ENCODE peak calls at places on chromosomes 2 and 18, in ten cellular contexts. One of them, this sample, is unnamed.

GRCh38 chr2:178291703-178292102 is 97.4 kb downstream of the OSBPL6 start:
- DNase-seq in HEK293T: no peak
- DNase-seq in H9: no peak
- DNase-seq in astrocyte of the hippocampus: no peak
- DNase-seq in cortex of kidney: no peak
- DNase-seq in uterus: no peak
- DNase-seq in H7: no peak
- DNase-seq in stimulated activated naive B cell treated with anti-CD40 and anti-IgM and Interleukin-4, amounts not matched to agents 10 μg/mL and 1 μg/mL and 100 μg/mL, for 72 hours: no peak
- DNase-seq in retina: no peak
- DNase-seq in AG04450: no peak
- DNase-seq in this sample: no peak

GRCh38 chr2:135037831-135038230 is 9.4 kb downstream of the MAP3K19 start:
- DNase-seq in HEK293T: no peak
- DNase-seq in cortex of kidney: no peak
- DNase-seq in H7: no peak
- DNase-seq in AG04450: no peak
- DNase-seq in astrocyte of the hippocampus: peak
- DNase-seq in stimulated activated naive B cell treated with anti-CD40 and anti-IgM and Interleukin-4, amounts not matched to agents 10 μg/mL and 1 μg/mL and 100 μg/mL, for 72 hours: no peak
- DNase-seq in uterus: no peak
- DNase-seq in H9: no peak
- DNase-seq in retina: no peak
- DNase-seq in this sample: no peak

GRCh38 chr2:8644605-8645175 is 37.2 kb upstream of the ID2 start:
- DNase-seq in H7: peak
- DNase-seq in stimulated activated naive B cell treated with anti-CD40 and anti-IgM and Interleukin-4, amounts not matched to agents 10 μg/mL and 1 μg/mL and 100 μg/mL, for 72 hours: no peak
- DNase-seq in uterus: no peak
- DNase-seq in AG04450: no peak
- DNase-seq in astrocyte of the hippocampus: no peak
- DNase-seq in HEK293T: no peak
- DNase-seq in cortex of kidney: no peak
- DNase-seq in H9: peak
- DNase-seq in retina: no peak
- DNase-seq in this sample: no peak

GRCh38 chr2:5915926-5916325 is 223.7 kb downstream of the SOX11 start:
- DNase-seq in cortex of kidney: no peak
- DNase-seq in AG04450: peak
- DNase-seq in H9: peak
- DNase-seq in astrocyte of the hippocampus: peak
- DNase-seq in retina: peak
- DNase-seq in stimulated activated naive B cell treated with anti-CD40 and anti-IgM and Interleukin-4, amounts not matched to agents 10 μg/mL and 1 μg/mL and 100 μg/mL, for 72 hours: no peak
- DNase-seq in HEK293T: peak
- DNase-seq in uterus: no peak
- DNase-seq in H7: peak
- DNase-seq in this sample: no peak

GRCh38 chr2:198371902-198372611 is 567.7 kb downstream of the PLCL1 start:
- DNase-seq in astrocyte of the hippocampus: no peak
- DNase-seq in cortex of kidney: no peak
- DNase-seq in HEK293T: no peak
- DNase-seq in uterus: no peak
- DNase-seq in retina: no peak
- DNase-seq in H7: no peak
- DNase-seq in stimulated activated naive B cell treated with anti-CD40 and anti-IgM and Interleukin-4, amounts not matched to agents 10 μg/mL and 1 μg/mL and 100 μg/mL, for 72 hours: no peak
- DNase-seq in H9: no peak
- DNase-seq in AG04450: no peak
- DNase-seq in this sample: no peak

GRCh38 chr18:73153271-73153670 is 285.5 kb upstream of the NETO1 start:
- DNase-seq in H9: no peak
- DNase-seq in cortex of kidney: no peak
- DNase-seq in astrocyte of the hippocampus: peak
- DNase-seq in uterus: no peak
- DNase-seq in H7: no peak
- DNase-seq in AG04450: no peak
- DNase-seq in stimulated activated naive B cell treated with anti-CD40 and anti-IgM and Interleukin-4, amounts not matched to agents 10 μg/mL and 1 μg/mL and 100 μg/mL, for 72 hours: no peak
- DNase-seq in HEK293T: no peak
- DNase-seq in retina: no peak
- DNase-seq in this sample: no peak

GRCh38 chr2:225040862-225041209 is 1.4 kb downstream of the DOCK10 start:
- DNase-seq in astrocyte of the hippocampus: peak
- DNase-seq in AG04450: no peak
- DNase-seq in HEK293T: no peak
- DNase-seq in retina: no peak
- DNase-seq in uterus: no peak
- DNase-seq in cortex of kidney: no peak
- DNase-seq in stimulated activated naive B cell treated with anti-CD40 and anti-IgM and Interleukin-4, amounts not matched to agents 10 μg/mL and 1 μg/mL and 100 μg/mL, for 72 hours: peak
- DNase-seq in H7: no peak
- DNase-seq in H9: no peak
- DNase-seq in this sample: no peak

GRCh38 chr2:147110962-147111361 is 733.9 kb upstream of the ACVR2A start:
- DNase-seq in uterus: no peak
- DNase-seq in H9: no peak
- DNase-seq in HEK293T: no peak
- DNase-seq in astrocyte of the hippocampus: no peak
- DNase-seq in retina: no peak
- DNase-seq in stimulated activated naive B cell treated with anti-CD40 and anti-IgM and Interleukin-4, amounts not matched to agents 10 μg/mL and 1 μg/mL and 100 μg/mL, for 72 hours: no peak
- DNase-seq in AG04450: no peak
- DNase-seq in H7: no peak
- DNase-seq in cortex of kidney: no peak
- DNase-seq in this sample: no peak

GRCh38 chr18:7096838-7097237 is 20.8 kb downstream of the LAMA1 start:
- DNase-seq in astrocyte of the hippocampus: peak
- DNase-seq in HEK293T: no peak
- DNase-seq in retina: no peak
- DNase-seq in uterus: no peak
- DNase-seq in AG04450: no peak
- DNase-seq in stimulated activated naive B cell treated with anti-CD40 and anti-IgM and Interleukin-4, amounts not matched to agents 10 μg/mL and 1 μg/mL and 100 μg/mL, for 72 hours: no peak
- DNase-seq in H9: no peak
- DNase-seq in H7: no peak
- DNase-seq in cortex of kidney: no peak
- DNase-seq in this sample: no peak

GRCh38 chr18:23229472-23229871 is 94.2 kb downstream of the CABLES1 start:
- DNase-seq in stimulated activated naive B cell treated with anti-CD40 and anti-IgM and Interleukin-4, amounts not matched to agents 10 μg/mL and 1 μg/mL and 100 μg/mL, for 72 hours: no peak
- DNase-seq in H7: no peak
- DNase-seq in cortex of kidney: no peak
- DNase-seq in retina: no peak
- DNase-seq in AG04450: no peak
- DNase-seq in H9: no peak
- DNase-seq in astrocyte of the hippocampus: no peak
- DNase-seq in uterus: no peak
- DNase-seq in HEK293T: no peak
- DNase-seq in this sample: no peak

This sample was measured in NCI-H1436 treated with DMSO at 0.1 percent for 48 hours.